ENCODE peak calls at places on chromosome 22, in six cellular contexts. F is GM04504; K is glutamatergic neuron; C is fibroblast of mammary gland; T is stimulated activated CD4-positive, alpha-beta T cell treated with anti-CD3 and anti-CD28 coated beads, TNF-alpha, amount 100 ng/mL, for 48 hours; U is HT1080. Z is an unnamed sample.

GRCh38 chr22:44151661-44152060 is 29.1 kb upstream of the PARVG start:
- DNase-seq in F (peak; percentile 59), K (no peak), C (peak; percentile 74), T (no peak), U (peak; percentile 70), Z (no peak)

GRCh38 chr22:46088541-46089311 is 61.6 kb upstream of the PPARA start:
- DNase-seq in F (peak; percentile 75), K (no peak), C (peak; percentile 80), T (no peak), U (peak; percentile 83), Z (no peak)

GRCh38 chr22:25383892-25384291 is 164.5 kb downstream of the CRYBB2 start:
- DNase-seq in F (no peak), K (no peak), C (no peak), T (no peak), U (no peak), Z (no peak)

GRCh38 chr22:40819741-40820140 is 595 bp upstream of the SLC25A17 start:
- DNase-seq in F (no peak), K (no peak), C (peak; percentile 49), T (no peak), U (no peak), Z (no peak)

GRCh38 chr22:38802671-38803121 is 8.8 kb upstream of the DNAL4 start:
- DNase-seq in F (peak; percentile 97), K (no peak), C (peak; percentile 94), T (no peak), U (peak; percentile 82), Z (no peak)

GRCh38 chr22:45478108-45478771 is 24.4 kb upstream of the FBLN1 start:
- DNase-seq in F (peak; percentile 55), K (no peak), C (peak; percentile 98), T (no peak), U (no peak), Z (no peak)

GRCh38 chr22:17981497-17981896 is 42.9 kb downstream of the MICAL3 start:
- DNase-seq in F (no peak), K (no peak), C (no peak), T (no peak), U (no peak), Z (no peak)

GRCh38 chr22:39349506-39349966 is 255 bp upstream of the SYNGR1 start:
- DNase-seq in F (no peak), K (peak; percentile 57), C (no peak), T (no peak), U (no peak), Z (peak; percentile 33)

GRCh38 chr22:20554824-20555223 is 47.4 kb downstream of the MED15 start:
- DNase-seq in F (no peak), K (no peak), C (no peak), T (no peak), U (no peak), Z (no peak)

GRCh38 chr22:20815477-20816050 is 41.7 kb downstream of the SERPIND1 start:
- DNase-seq in F (no peak), K (no peak), C (no peak), T (no peak), U (no peak), Z (no peak)

GRCh38 chr22:31278643-31279326 is 13.5 kb downstream of the PIK3IP1 start:
- DNase-seq in F (no peak), K (no peak), C (no peak), T (no peak), U (no peak), Z (no peak)

GRCh38 chr22:38923463-38924196 is 33.8 kb upstream of the APOBEC3A start:
- DNase-seq in F (peak; percentile 35), K (no peak), C (peak; percentile 86), T (no peak), U (peak; percentile 86), Z (no peak)

GRCh38 chr22:38467904-38468760 is at the start of gene KDELR3:
- DNase-seq in F (peak; percentile 35), K (no peak), C (peak; percentile 62), T (peak; percentile 33), U (peak; percentile 37), Z (no peak)

GRCh38 chr22:47161631-47162030 is 399.2 kb downstream of the TBC1D22A start:
- DNase-seq in F (peak; percentile 5), K (peak; percentile 17), C (no peak), T (no peak), U (no peak), Z (no peak)

GRCh38 chr22:46040471-46041465 is 63.8 kb upstream of the WNT7B start:
- DNase-seq in F (no peak), K (no peak), C (no peak), T (no peak), U (no peak), Z (no peak)

GRCh38 chr22:28799125-28799833 is 1.1 kb downstream of the XBP1 start:
- DNase-seq in F (peak; percentile 87), K (no peak), C (peak; percentile 96), T (no peak), U (peak; percentile 78), Z (no peak)

Z was measured in progenitor cell of endocrine pancreas.